ENCODE peak calls at places on chromosome 16, in four cellular contexts. One of them, this sample, is unnamed.
A peak's percentile ranks its signal among the peaks of the same experiment; 100 is the strongest.

GRCh38 chr16:68520649-68521086 is 18.4 kb upstream of the ZFP90 start:
- DNase-seq in uterus: peak; percentile 85
- DNase-seq in fibroblast of lung: peak; percentile 71
- DNase-seq in body of pancreas: peak; percentile 94
- DNase-seq in this sample: peak; percentile 71

GRCh38 chr16:82855471-82855870 is 228.7 kb downstream of the CDH13 start:
- DNase-seq in body of pancreas: no peak
- DNase-seq in fibroblast of lung: no peak
- DNase-seq in uterus: no peak
- DNase-seq in this sample: no peak

GRCh38 chr16:27927266-27927901 is 136.1 kb downstream of the GSG1L start:
- DNase-seq in uterus: no peak
- DNase-seq in fibroblast of lung: no peak
- DNase-seq in body of pancreas: no peak
- DNase-seq in this sample: no peak

GRCh38 chr16:80197790-80198201 is 343.0 kb upstream of the DYNLRB2 start:
- DNase-seq in body of pancreas: peak; percentile 3
- DNase-seq in fibroblast of lung: peak; percentile 81
- DNase-seq in uterus: no peak
- DNase-seq in this sample: no peak

GRCh38 chr16:31427441-31428276 is 501 bp downstream of the COX6A2 start:
- DNase-seq in uterus: peak; percentile 56
- DNase-seq in fibroblast of lung: peak; percentile 28
- DNase-seq in body of pancreas: peak; percentile 73
- DNase-seq in this sample: peak; percentile 79

GRCh38 chr16:4319454-4319853 is 3.6 kb downstream of the GLIS2 start:
- DNase-seq in uterus: no peak
- DNase-seq in body of pancreas: no peak
- DNase-seq in fibroblast of lung: no peak
- DNase-seq in this sample: no peak

GRCh38 chr16:19238386-19238785 is 47.1 kb upstream of the CLEC19A start:
- DNase-seq in fibroblast of lung: no peak
- DNase-seq in body of pancreas: no peak
- DNase-seq in uterus: no peak
- DNase-seq in this sample: no peak

GRCh38 chr16:28261916-28262315 is 30.4 kb upstream of the SBK1 start:
- DNase-seq in body of pancreas: no peak
- DNase-seq in uterus: no peak
- DNase-seq in fibroblast of lung: no peak
- DNase-seq in this sample: peak; percentile 64

GRCh38 chr16:4021070-4021779 is 95.0 kb downstream of the ADCY9 start:
- DNase-seq in fibroblast of lung: no peak
- DNase-seq in uterus: no peak
- DNase-seq in body of pancreas: peak; percentile 97
- DNase-seq in this sample: no peak

GRCh38 chr16:47644166-47644565 is 183.0 kb downstream of the PHKB start:
- DNase-seq in uterus: no peak
- DNase-seq in fibroblast of lung: peak; percentile 75
- DNase-seq in body of pancreas: peak; percentile 9
- DNase-seq in this sample: peak; percentile 36

GRCh38 chr16:48117217-48118105 is 38.3 kb downstream of the ABCC12 start:
- DNase-seq in uterus: no peak
- DNase-seq in fibroblast of lung: peak; percentile 47
- DNase-seq in body of pancreas: peak; percentile 16
- DNase-seq in this sample: peak; percentile 53

GRCh38 chr16:3950343-3951193 is 70.1 kb upstream of the CREBBP start:
- DNase-seq in uterus: peak; percentile 87
- DNase-seq in body of pancreas: peak; percentile 68
- DNase-seq in fibroblast of lung: peak; percentile 99
- DNase-seq in this sample: peak; percentile 81

GRCh38 chr16:79628501-79628975 is 28.0 kb upstream of the MAF start:
- DNase-seq in fibroblast of lung: peak; percentile 78
- DNase-seq in body of pancreas: no peak
- DNase-seq in uterus: no peak
- DNase-seq in this sample: no peak

GRCh38 chr16:30527635-30528178 is 1.3 kb upstream of the ZNF768 start:
- DNase-seq in uterus: no peak
- DNase-seq in fibroblast of lung: no peak
- DNase-seq in body of pancreas: peak; percentile 46
- DNase-seq in this sample: no peak

GRCh38 chr16:27767971-27768591 is 218.1 kb downstream of the KATNIP start:
- DNase-seq in uterus: no peak
- DNase-seq in body of pancreas: no peak
- DNase-seq in fibroblast of lung: no peak
- DNase-seq in this sample: no peak

GRCh38 chr16:4249546-4249945 is 7.7 kb upstream of the SRL start:
- DNase-seq in uterus: no peak
- DNase-seq in body of pancreas: no peak
- DNase-seq in fibroblast of lung: no peak
- DNase-seq in this sample: no peak

GRCh38 chr16:87581867-87582220 is 20.5 kb upstream of the JPH3 start:
- DNase-seq in body of pancreas: peak; percentile 67
- DNase-seq in uterus: peak; percentile 93
- DNase-seq in fibroblast of lung: peak; percentile 99
- DNase-seq in this sample: peak; percentile 64

GRCh38 chr16:11208916-11209665 is 46.9 kb downstream of the SOCS1 start:
- DNase-seq in body of pancreas: peak; percentile 20
- DNase-seq in uterus: no peak
- DNase-seq in fibroblast of lung: no peak
- DNase-seq in this sample: no peak

GRCh38 chr16:88264641-88265285 is 118.0 kb upstream of the ZNF469 start:
- DNase-seq in uterus: peak; percentile 98
- DNase-seq in body of pancreas: peak; percentile 93
- DNase-seq in fibroblast of lung: peak; percentile 94
- DNase-seq in this sample: peak; percentile 87

DNA sequence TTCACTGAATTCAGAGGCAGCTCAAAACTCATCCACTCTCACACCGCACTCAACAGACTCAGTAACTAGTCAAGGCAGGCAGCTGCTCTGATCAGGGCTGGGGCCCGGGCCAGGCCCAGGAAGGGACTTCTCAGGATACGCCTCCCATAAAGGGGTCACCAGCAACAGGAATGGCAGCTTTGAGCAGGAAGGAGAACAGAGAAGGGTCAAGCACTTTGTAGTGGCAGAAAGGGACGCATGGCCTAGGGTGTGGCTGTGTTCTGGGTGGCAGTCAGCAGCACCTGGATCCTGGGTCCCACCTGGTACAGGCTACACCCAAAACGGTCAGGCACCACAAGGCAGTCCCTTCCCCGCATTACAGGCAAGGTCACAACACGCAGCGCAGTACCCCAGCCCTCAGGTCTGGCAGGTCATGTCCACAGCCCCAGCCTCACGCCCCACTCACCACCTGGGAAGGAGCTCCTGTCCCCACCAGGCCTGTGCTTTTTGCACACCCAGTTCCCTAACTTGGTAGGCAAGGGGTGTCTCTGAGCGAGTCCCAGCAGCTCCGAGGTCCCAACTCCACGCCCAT is 99.7 kb downstream of the ZNF778 start:
- DNase-seq in fibroblast of lung: no peak
- DNase-seq in uterus: no peak
- DNase-seq in body of pancreas: no peak
- DNase-seq in this sample: no peak
- H3K4me1 ChIP-seq in fibroblast of lung: peaks cover 49% of the 10 kb centered on the region
- H3K4me1 ChIP-seq in uterus: peaks cover 6% of the 10 kb centered on the region
- H3K4me1 ChIP-seq in body of pancreas: peaks cover 63% of the 10 kb centered on the region
- H3K4me1 ChIP-seq in this sample: peaks cover 80% of the 10 kb centered on the region

GRCh38 chr16:84728853-84729424 is 29.1 kb downstream of the USP10 start:
- DNase-seq in uterus: no peak
- DNase-seq in body of pancreas: no peak
- DNase-seq in fibroblast of lung: no peak
- DNase-seq in this sample: no peak

GRCh38 chr16:84726670-84727467 is 27.1 kb downstream of the USP10 start:
- DNase-seq in body of pancreas: peak; percentile 25
- DNase-seq in fibroblast of lung: no peak
- DNase-seq in uterus: no peak
- DNase-seq in this sample: no peak

GRCh38 chr16:84732674-84733352 is 33.0 kb downstream of the USP10 start:
- DNase-seq in body of pancreas: no peak
- DNase-seq in fibroblast of lung: no peak
- DNase-seq in uterus: no peak
- DNase-seq in this sample: no peak

GRCh38 chr16:84729716-84730320 is 30.0 kb downstream of the USP10 start:
- DNase-seq in body of pancreas: no peak
- DNase-seq in fibroblast of lung: no peak
- DNase-seq in uterus: no peak
- DNase-seq in this sample: no peak

GRCh38 chr16:84730406-84731106 is 30.8 kb downstream of the USP10 start:
- DNase-seq in body of pancreas: peak; percentile 77
- DNase-seq in fibroblast of lung: peak; percentile 95
- DNase-seq in uterus: peak; percentile 79
- DNase-seq in this sample: no peak
- H3K4me3 ChIP-seq in body of pancreas: no peak overlapping the region
- H3K4me3 ChIP-seq in fibroblast of lung: no peak overlapping the region
- H3K4me3 ChIP-seq in uterus: no peak overlapping the region
- H3K4me3 ChIP-seq in this sample: no peak overlapping the region

DNA sequence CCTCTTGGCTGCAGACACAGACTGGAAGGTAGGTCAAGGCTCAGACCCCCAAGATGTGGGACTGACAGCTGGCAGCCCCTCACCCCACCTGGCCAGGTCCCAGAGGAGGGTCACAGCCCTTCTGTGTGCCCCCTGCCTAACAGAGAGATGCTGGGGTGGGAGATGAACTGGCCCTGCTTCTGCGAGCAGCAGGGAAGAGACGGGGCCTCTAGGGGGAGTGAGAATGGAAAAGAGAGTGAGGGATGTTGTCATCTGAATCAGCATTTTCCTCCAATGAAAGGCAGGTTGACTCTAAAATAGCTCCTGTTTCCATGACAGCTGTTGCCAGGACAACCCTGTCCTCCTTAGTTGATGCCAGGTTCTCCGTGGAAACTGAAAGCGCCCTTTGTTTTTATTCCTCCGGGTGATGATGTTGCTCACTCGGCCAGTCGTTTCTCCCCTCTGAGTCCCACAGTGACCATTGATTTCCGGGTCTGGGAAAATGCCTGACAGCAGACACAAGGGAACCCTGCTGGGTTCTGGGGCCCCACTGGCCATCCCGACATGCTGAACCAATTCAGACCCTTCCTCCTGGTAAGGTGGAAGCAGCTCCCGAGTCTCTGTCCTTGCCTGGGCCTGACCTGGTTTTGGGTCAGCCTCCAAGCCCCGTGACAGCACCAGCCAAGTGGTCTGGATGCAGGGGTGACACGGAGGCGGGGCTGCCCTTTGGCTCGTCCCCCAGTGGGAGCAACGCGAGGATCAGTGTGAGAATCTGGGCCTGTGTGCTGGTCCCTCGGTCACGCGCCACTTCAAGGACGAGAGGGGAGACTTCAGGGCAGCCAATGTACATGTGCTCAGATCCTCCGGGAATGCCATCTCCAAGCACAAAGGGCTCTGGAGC is 4.7 kb upstream of the NDRG4 start:
- DNase-seq in fibroblast of lung: peak; percentile 97
- DNase-seq in body of pancreas: peak; percentile 89
- DNase-seq in uterus: peak; percentile 86
- DNase-seq in this sample: peak; percentile 66
- TF ChIP-seq CTCF in fibroblast of lung: peak; percentile 68
- TF ChIP-seq CTCF in body of pancreas: no peak
- TF ChIP-seq CTCF in uterus: no peak
- TF ChIP-seq CTCF in this sample: peak; percentile 63

DNA sequence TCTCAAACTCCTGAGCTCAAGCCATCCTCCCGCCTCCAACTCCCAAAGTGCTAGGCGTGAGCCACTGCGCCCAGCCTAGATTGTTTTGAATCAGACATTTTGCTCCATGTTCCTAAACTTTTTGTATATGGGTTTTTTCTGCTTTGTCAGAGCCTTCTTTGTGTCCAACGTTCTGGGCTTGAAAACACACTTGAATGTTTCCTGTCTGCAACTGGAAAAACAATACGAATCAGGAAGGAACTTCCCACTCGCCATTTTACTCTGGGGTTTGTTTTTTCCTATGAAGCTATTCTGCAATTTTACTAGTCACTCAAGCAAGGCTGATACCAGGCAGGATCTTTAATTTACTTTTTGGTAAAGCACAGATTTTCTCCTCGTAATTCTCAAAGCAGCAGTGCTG is 31.6 kb downstream of the ARHGAP17 start:
- DNase-seq in uterus: no peak
- DNase-seq in body of pancreas: no peak
- DNase-seq in fibroblast of lung: no peak
- DNase-seq in this sample: no peak
- H3K4me1 ChIP-seq in uterus: peaks cover 11% of the 10 kb centered on the region
- H3K4me1 ChIP-seq in body of pancreas: peaks cover 25% of the 10 kb centered on the region
- H3K4me1 ChIP-seq in fibroblast of lung: peaks cover 36% of the 10 kb centered on the region
- H3K4me1 ChIP-seq in this sample: peaks cover 29% of the 10 kb centered on the region

DNA sequence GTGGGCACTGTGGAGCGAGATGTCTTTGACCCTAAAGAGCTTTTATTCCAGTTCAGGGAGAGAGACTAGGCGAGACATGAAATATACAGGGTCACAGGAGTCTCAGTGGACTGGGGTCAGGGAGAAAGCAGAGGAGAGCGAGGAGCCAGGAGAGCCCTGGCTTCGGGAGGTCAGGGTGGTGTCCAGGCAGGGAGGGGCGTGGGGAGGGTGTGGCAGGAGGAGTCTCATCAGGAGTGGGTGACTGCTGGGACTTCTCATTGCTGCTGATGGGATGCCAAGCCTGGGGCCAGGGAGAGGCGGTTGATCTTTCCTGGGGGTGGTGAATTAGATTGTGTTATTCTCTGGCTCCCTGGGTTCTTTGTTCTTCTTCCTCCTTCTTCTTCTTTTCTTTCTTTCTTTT is 22.4 kb upstream of the USP7 start:
- DNase-seq in uterus: no peak
- DNase-seq in fibroblast of lung: no peak
- DNase-seq in body of pancreas: no peak
- DNase-seq in this sample: no peak
- H3K4me3 ChIP-seq in uterus: no peak overlapping the region
- H3K4me3 ChIP-seq in fibroblast of lung: no peak overlapping the region
- H3K4me3 ChIP-seq in body of pancreas: no peak overlapping the region
- H3K4me3 ChIP-seq in this sample: no peak overlapping the region